ENCODE peak calls at places on chromosomes 16 and 17, in seven cellular contexts. V is A549; K is CD8-positive, alpha-beta memory T cell; D is CD8-positive, alpha-beta T cell; B is cardiac muscle cell; L is colonic mucosa; W is body of pancreas. U is an unnamed sample. For H3K4me1, the result is how much of the 10 kb centered on the place peaks cover.

GRCh38 chr17:39923836-39924690 is 3.3 kb downstream of the ORMDL3 start:
- DNase-seq in V (no peak), K (no peak), D (no peak), B (no peak), L (no peak), W (no peak), U (no peak)

GRCh38 chr17:2878751-2879254 is 82.6 kb downstream of the RAP1GAP2 start:
- DNase-seq in V (no peak), K (no peak), D (no peak), B (no peak), L (no peak), W (no peak), U (no peak)

GRCh38 chr17:31320231-31320630 is 1.2 kb downstream of the EVI2A start:
- DNase-seq in V (no peak), K (peak), D (no peak), B (no peak), L (no peak), W (no peak), U (no peak)

GRCh38 chr17:75927286-75927922 is 13.4 kb downstream of the FBF1 start:
- DNase-seq in V (peak), K (no peak), D (no peak), B (peak), L (peak), W (no peak), U (peak)

GRCh38 chr17:80361495-80362220 is 53.3 kb upstream of the ENDOV start:
- DNase-seq in V (peak), K (peak), D (no peak), B (peak), L (no peak), W (no peak), U (peak)

GRCh38 chr17:39235555-39236221 is 9.9 kb upstream of the STAC2 start:
- DNase-seq in V (peak), K (peak), D (no peak), B (peak), L (peak), W (no peak), U (peak)

GRCh38 chr16:11429823-11430222 is 84.6 kb downstream of the RMI2 start:
- DNase-seq in V (no peak), K (no peak), D (no peak), B (no peak), L (peak), W (peak), U (no peak)

GRCh38 chr16:8070501-8070900 is 519.8 kb downstream of the TMEM114 start:
- DNase-seq in V (no peak), K (no peak), D (no peak), B (no peak), L (no peak), W (no peak), U (no peak)

GRCh38 chr17:75830168-75831031 is 13.8 kb downstream of the UNC13D start:
- DNase-seq in V (peak), K (no peak), D (no peak), B (peak), L (peak), W (no peak), U (peak)

GRCh38 chr17:77824102-77824779 is 134.3 kb upstream of the TNRC6C start:
- DNase-seq in V (no peak), K (no peak), D (no peak), B (no peak), L (no peak), W (no peak), U (no peak)

GRCh38 chr16:71230122-71230845 is at the start of gene HYDIN:
- DNase-seq in V (peak), K (no peak), D (no peak), B (peak), L (peak), W (peak), U (peak)

GRCh38 chr17:77720946-77721822 is 237.3 kb upstream of the TNRC6C start:
- DNase-seq in V (no peak), K (no peak), D (peak), B (no peak), L (peak), W (no peak), U (no peak)

DNA sequence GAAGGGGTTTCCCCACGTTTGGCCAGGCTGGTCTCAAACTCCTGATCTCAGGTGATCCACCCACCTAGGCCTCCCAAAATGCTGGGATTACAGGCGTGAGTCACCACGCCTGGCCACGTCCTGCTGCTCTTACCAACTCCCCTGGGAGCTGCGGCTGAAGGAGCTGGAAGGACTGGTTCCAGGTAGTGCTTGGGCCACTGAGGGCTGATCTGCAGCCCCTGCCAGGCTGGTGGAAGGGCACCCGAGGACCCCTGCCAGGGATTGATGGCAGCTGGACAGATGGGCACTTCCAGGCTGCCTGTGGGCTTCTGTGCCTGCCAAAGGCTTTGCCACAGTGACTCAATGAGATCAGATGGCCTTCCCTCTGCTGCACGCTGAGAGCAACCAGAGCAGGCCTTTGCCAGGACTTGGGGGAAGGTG is 2.3 kb downstream of the OXLD1 start:
- DNase-seq in V (no peak), K (no peak), D (no peak), B (no peak), L (no peak), W (no peak), U (no peak)
- H3K4me1 ChIP-seq in V (under half), K (half or more), D (under half), B (under half), L (under half), W (under half), U (under half)

DNA sequence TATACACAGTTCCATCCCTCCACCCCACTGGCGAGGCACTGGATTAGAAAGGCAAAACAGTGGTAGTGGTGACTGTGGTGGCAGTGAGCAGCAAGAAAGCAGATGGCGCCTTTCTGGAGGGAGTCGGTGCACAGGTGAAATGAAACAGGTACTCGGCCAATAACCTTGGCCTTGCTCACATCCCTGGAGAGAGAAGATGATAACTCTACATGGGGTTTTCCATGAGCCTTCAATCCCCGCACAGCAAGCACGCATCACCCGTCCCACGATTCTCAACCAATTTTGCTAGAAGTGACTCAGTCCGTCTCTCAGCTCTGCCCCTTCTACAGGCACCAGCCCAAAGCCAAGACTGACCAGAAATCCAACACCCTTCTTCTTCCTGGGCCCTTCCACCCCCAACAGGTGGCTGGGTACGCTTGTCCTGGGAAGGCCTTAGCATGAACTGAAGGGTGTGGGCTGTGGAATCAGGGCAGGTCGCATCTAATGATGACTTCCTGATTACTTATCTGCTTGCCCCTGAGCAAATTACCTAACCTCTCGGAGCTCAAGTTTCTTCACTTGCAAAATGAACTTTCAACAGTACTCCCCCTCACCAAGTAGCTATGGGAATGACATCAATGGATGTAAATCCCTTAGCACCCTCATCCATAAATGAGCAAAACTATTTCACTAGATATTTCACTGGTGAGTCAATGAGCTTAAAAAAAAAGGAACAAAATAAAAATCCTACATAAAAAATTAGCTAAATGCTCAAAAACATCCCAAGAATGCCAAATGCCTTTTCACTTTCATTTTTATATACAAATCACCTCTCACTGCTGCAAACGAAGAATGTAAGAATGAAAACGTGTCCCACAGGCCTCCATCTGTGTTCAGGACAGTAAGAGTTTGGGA is 18.0 kb downstream of the XPO6 start:
- DNase-seq in V (no peak), K (no peak), D (peak), B (no peak), L (no peak), W (no peak), U (peak)
- H3K4me3 ChIP-seq in V (no peak), K (peak), D (peak), B (no peak), L (no peak), W (no peak), U (no peak)

DNA sequence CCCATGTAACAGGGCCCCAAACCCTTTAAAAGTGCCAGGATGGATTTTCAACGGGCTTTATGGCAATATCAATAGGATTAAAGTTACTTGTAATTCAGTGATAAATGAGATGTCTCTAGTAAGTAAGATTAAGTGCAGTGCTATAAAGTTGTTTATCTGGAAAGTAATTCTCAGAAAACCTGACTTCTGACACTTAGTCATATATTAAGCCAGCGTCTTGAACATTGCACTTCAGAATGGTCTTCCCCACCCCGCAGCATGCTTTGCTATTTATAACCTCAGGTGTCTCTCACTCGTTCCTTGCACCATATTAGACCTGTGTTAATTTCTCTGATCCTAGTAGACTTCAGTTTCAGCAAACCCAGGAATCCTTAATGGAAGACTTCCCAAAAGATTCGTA is 2.1 kb upstream of the MAF start:
- DNase-seq in V (no peak), K (no peak), D (no peak), B (no peak), L (no peak), W (no peak), U (no peak)
- H3K27ac ChIP-seq in V (no peak), K (no peak), D (no peak), B (no peak), L (no peak), W (no peak), U (no peak)

DNA sequence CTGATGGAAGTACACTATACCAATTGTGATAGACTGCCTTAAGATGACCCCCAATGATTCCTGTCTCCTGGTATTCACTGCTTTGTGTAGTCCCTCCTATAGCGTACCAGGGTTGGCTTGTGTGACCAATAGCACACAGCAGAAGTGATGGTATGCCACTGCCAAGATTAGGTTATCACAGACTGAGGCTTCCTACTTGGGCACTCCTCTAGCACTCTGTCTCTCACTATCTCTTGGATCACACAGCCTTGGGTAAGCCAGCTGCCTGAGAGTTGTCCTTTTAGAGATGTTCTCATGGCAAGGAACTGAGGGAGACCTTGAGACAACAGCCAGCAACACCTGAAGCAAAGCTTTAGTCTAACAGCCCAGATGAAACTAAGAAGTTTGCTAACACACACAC is 12.7 kb upstream of the AMFR start:
- DNase-seq in V (no peak), K (no peak), D (no peak), B (no peak), L (no peak), W (no peak), U (no peak)
- H3K4me1 ChIP-seq in V (under half), K (under half), D (under half), B (under half), L (under half), W (under half), U (under half)

GRCh38 chr17:9127340-9127739 is 106.0 kb downstream of the NTN1 start:
- DNase-seq in V (no peak), K (no peak), D (no peak), B (no peak), L (no peak), W (no peak), U (no peak)

GRCh38 chr17:9124554-9124935 is 103.2 kb downstream of the NTN1 start:
- DNase-seq in V (no peak), K (no peak), D (no peak), B (no peak), L (no peak), W (no peak), U (no peak)

GRCh38 chr17:9123594-9124553 is 102.6 kb downstream of the NTN1 start:
- DNase-seq in V (no peak), K (no peak), D (no peak), B (no peak), L (no peak), W (no peak), U (peak)

GRCh38 chr17:9121186-9121820 is 100.0 kb downstream of the NTN1 start:
- DNase-seq in V (no peak), K (no peak), D (no peak), B (no peak), L (no peak), W (no peak), U (no peak)

GRCh38 chr17:9125722-9126121 is 104.4 kb downstream of the NTN1 start:
- DNase-seq in V (no peak), K (no peak), D (no peak), B (no peak), L (no peak), W (no peak), U (no peak)
- H3K4me3 ChIP-seq in V (no peak), K (no peak), D (no peak), B (no peak), L (no peak), W (no peak), U (no peak)

GRCh38 chr16:73743665-73744496 is 552.7 kb upstream of the PSMD7 start:
- DNase-seq in V (no peak), K (no peak), D (no peak), B (no peak), L (peak), W (no peak), U (peak)
- H3K27ac ChIP-seq in V (no peak), K (no peak), D (no peak), B (no peak), L (no peak), W (no peak), U (no peak)

DNA sequence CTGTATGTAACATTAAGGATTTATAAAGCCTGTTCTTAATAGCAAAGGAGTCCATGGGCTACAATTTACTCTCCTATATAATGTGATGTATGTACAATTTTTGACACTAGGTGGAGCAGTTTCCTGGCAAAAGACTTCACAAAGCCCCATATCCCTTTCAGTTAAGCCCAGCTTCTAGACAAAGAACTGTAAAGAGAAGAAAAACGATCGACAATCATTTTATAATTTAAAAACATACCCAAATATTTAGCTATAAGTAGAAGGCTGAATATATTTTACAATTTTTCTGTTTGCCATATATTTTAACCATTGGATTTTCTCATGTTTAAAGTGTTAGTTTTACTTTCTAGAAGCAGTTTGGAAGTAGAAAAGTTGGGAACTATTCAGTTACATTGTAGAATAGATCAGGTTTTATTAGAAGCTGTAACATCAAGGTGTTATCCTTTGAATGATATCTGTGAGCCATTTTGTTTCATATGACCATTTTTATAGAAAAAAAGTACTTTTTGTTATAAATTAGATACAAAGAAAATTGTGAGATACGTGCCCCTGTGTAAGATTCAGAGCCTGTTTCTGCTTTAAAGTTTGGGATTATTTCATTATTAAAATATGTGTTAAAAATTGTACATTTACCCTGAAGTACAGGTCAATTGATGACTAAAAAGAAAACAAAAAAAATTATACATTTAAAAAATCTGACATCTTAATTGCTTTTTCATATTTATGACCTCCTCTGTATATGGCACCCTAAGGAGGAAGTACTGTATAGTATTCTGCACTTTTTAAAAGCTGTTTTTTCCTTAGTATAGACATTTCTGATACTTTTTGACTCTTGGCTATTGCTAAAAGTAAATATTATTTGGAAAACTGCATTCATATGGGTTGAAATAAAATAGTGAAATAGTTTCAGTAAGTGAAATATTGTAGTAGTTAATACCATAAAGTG is 46.3 kb downstream of the VMP1 start:
- DNase-seq in V (peak), K (peak), D (no peak), B (peak), L (peak), W (no peak), U (peak)
- H3K4me1 ChIP-seq in V (half or more), K (under half), D (under half), B (under half), L (under half), W (under half), U (under half)